ENCODE peak calls at places on chromosomes 2 and 18, in five cellular contexts. H is iPS-NIHi11; B is activated naive CD8-positive, alpha-beta T cell treated with anti-CD3 and anti-CD28 coated beads, Interleukin-2, amount 50 U/mL, for 16 hours; F is NCI-H774; V is T-helper 2 cell treated with Interferon-gamma antibody and Interleukin-4, amounts not matched to agents 5 μg/mL and 100 μg/mL, for 36 hours. L is an unnamed sample.

GRCh38 chr2:714005-714741 is 37.0 kb upstream of the TMEM18 start:
- DNase-seq in H (peak), B (no peak), F (peak), V (peak), L (peak)

GRCh38 chr2:27050996-27051901 is at the start of gene AGBL5:
- DNase-seq in H (peak), B (peak), F (peak), V (peak), L (peak)

GRCh38 chr18:65725421-65726050 is 25.3 kb upstream of the CDH7 start:
- DNase-seq in H (peak), B (no peak), F (no peak), V (no peak), L (peak)

GRCh38 chr2:39243469-39244123 is at the start of gene CDKL4:
- DNase-seq in H (no peak), B (no peak), F (no peak), V (peak), L (peak)

GRCh38 chr2:64838817-64839216 is 150.4 kb upstream of the SLC1A4 start:
- DNase-seq in H (peak), B (no peak), F (no peak), V (no peak), L (peak)

GRCh38 chr2:144711546-144712276 is 191.8 kb upstream of the ZEB2 start:
- DNase-seq in H (no peak), B (no peak), F (no peak), V (no peak), L (no peak)

GRCh38 chr2:101613073-101613704 is 84.3 kb upstream of the MAP4K4 start:
- DNase-seq in H (no peak), B (no peak), F (no peak), V (no peak), L (no peak)

GRCh38 chr2:52558265-52558664 is 1209.3 kb upstream of the CHAC2 start:
- DNase-seq in H (no peak), B (no peak), F (no peak), V (no peak), L (no peak)

GRCh38 chr2:224023188-224023587 is 15.9 kb downstream of the SERPINE2 start:
- DNase-seq in H (no peak), B (no peak), F (no peak), V (no peak), L (no peak)

GRCh38 chr2:112621792-112622527 is 23.8 kb upstream of the SLC20A1 start:
- DNase-seq in H (no peak), B (no peak), F (no peak), V (no peak), L (no peak)

GRCh38 chr2:168062054-168062453 is 185.3 kb downstream of the STK39 start:
- DNase-seq in H (no peak), B (no peak), F (no peak), V (no peak), L (no peak)

GRCh38 chr18:77071711-77072292 is 60.8 kb downstream of the MBP start:
- DNase-seq in H (no peak), B (no peak), F (no peak), V (peak), L (no peak)

GRCh38 chr2:172588931-172589330 is 33.0 kb downstream of the PDK1 start:
- DNase-seq in H (no peak), B (no peak), F (no peak), V (no peak), L (no peak)

GRCh38 chr2:44974064-44974715 is 32.7 kb downstream of the SIX3 start:
- DNase-seq in H (peak), B (no peak), F (peak), V (no peak), L (no peak)

GRCh38 chr2:23630111-23630480 is 245.1 kb downstream of the KLHL29 start:
- DNase-seq in H (no peak), B (no peak), F (no peak), V (no peak), L (no peak)

GRCh38 chr2:204280239-204280638 is 265.0 kb upstream of the PARD3B start:
- DNase-seq in H (no peak), B (no peak), F (no peak), V (no peak), L (no peak)

GRCh38 chr2:55843992-55844345 is 79.6 kb downstream of the EFEMP1 start:
- DNase-seq in H (no peak), B (no peak), F (no peak), V (no peak), L (no peak)

GRCh38 chr2:120817956-120818325 is 82.3 kb downstream of the GLI2 start:
- DNase-seq in H (no peak), B (no peak), F (no peak), V (no peak), L (no peak)

GRCh38 chr18:58762781-58763171 is 91.5 kb downstream of the MALT1 start:
- DNase-seq in H (no peak), B (no peak), F (no peak), V (no peak), L (no peak)

GRCh38 chr2:136132840-136133570 is 15.1 kb upstream of the CXCR4 start:
- DNase-seq in H (no peak), B (no peak), F (no peak), V (no peak), L (no peak)

GRCh38 chr2:202249521-202249850 is 11.1 kb upstream of the SUMO1 start:
- DNase-seq in H (no peak), B (no peak), F (no peak), V (no peak), L (no peak)

GRCh38 chr18:54020346-54020745 is 204.1 kb downstream of the MBD2 start:
- DNase-seq in H (no peak), B (no peak), F (no peak), V (no peak), L (no peak)

GRCh38 chr2:157722580-157723234 is 94.0 kb upstream of the ACVR1C start:
- DNase-seq in H (no peak), B (no peak), F (no peak), V (no peak), L (no peak)

GRCh38 chr18:702957-703659 is 9.3 kb downstream of the ENOSF1 start:
- DNase-seq in H (no peak), B (no peak), F (no peak), V (no peak), L (no peak)

GRCh38 chr18:55186588-55186987 is 227.3 kb upstream of the CCDC68 start:
- DNase-seq in H (no peak), B (no peak), F (no peak), V (no peak), L (no peak)

GRCh38 chr2:100745630-100746029 is 74.3 kb upstream of the NPAS2 start:
- DNase-seq in H (no peak), B (no peak), F (no peak), V (no peak), L (no peak)

GRCh38 chr2:239830066-239830717 is 194.9 kb downstream of the NDUFA10 start:
- DNase-seq in H (no peak), B (no peak), F (no peak), V (no peak), L (no peak)

GRCh38 chr2:70668432-70668831 is 99.6 kb downstream of the ADD2 start:
- DNase-seq in H (no peak), B (no peak), F (no peak), V (no peak), L (no peak)

GRCh38 chr2:211408485-211408884 is 852.1 kb downstream of the CPS1 start:
- DNase-seq in H (no peak), B (no peak), F (no peak), V (no peak), L (no peak)

GRCh38 chr2:167844714-167845530 is 402.5 kb downstream of the STK39 start:
- DNase-seq in H (no peak), B (no peak), F (peak), V (no peak), L (peak)

GRCh38 chr2:118013221-118013723 is 598 bp downstream of the CCDC93 start:
- DNase-seq in H (peak), B (no peak), F (no peak), V (peak), L (peak)

GRCh38 chr2:132757676-132758075 is 87.7 kb upstream of the LYPD1 start:
- DNase-seq in H (no peak), B (no peak), F (no peak), V (no peak), L (no peak)

GRCh38 chr2:121696410-121696930 is 40.2 kb downstream of the NIFK start:
- DNase-seq in H (peak), B (no peak), F (no peak), V (no peak), L (no peak)

GRCh38 chr18:8982416-8983183 is 119.9 kb upstream of the NDUFV2 start:
- DNase-seq in H (peak), B (no peak), F (no peak), V (no peak), L (peak)

GRCh38 chr2:173866858-173867620 is 98.1 kb downstream of the SP3 start:
- DNase-seq in H (no peak), B (no peak), F (no peak), V (no peak), L (no peak)

GRCh38 chr2:86441392-86441788 is 219 bp downstream of the KDM3A start:
- DNase-seq in H (no peak), B (no peak), F (no peak), V (no peak), L (no peak)

GRCh38 chr2:8304821-8305766 is 376.8 kb upstream of the ID2 start:
- DNase-seq in H (no peak), B (no peak), F (no peak), V (no peak), L (no peak)

GRCh38 chr2:42973771-42974170 is 181.4 kb upstream of the HAAO start:
- DNase-seq in H (no peak), B (no peak), F (no peak), V (no peak), L (no peak)

GRCh38 chr2:24517247-24517646 is 26.2 kb downstream of the NCOA1 start:
- DNase-seq in H (no peak), B (no peak), F (no peak), V (no peak), L (no peak)